ENCODE peak calls at places on chromosomes 5 and 9, in eight cellular contexts. S is heart right ventricle, R is Peyer's patch, M is neural progenitor cell, C is astrocyte, N is fibroblast of lung, Y is transverse colon, Q is SK-N-SH. W is an unnamed sample.

GRCh38 chr5:43010956-43011355 is 29.2 kb downstream of the ANXA2R start:
- DNase-seq in S (no peak), R (no peak), M (no peak), C (no peak), N (peak; percentile 10), Y (no peak), Q (no peak), W (no peak)

GRCh38 chr5:141330299-141331080 is at the start of gene PCDHGA1:
- DNase-seq in S (no peak), R (no peak), M (peak; percentile 13), C (no peak), N (peak; percentile 40), Y (no peak), Q (peak; percentile 35), W (no peak)

GRCh38 chr5:80082731-80083114 is 47.6 kb downstream of the THBS4 start:
- DNase-seq in S (peak; percentile 77), R (peak; percentile 66), M (peak; percentile 85), C (peak; percentile 56), N (peak; percentile 71), Y (peak; percentile 45), Q (peak; percentile 59), W (peak; percentile 89)

GRCh38 chr5:122810405-122810804 is 35.0 kb upstream of the SNX24 start:
- DNase-seq in S (no peak), R (no peak), M (no peak), C (no peak), N (no peak), Y (no peak), Q (no peak), W (no peak)

GRCh38 chr5:128228506-128228905 is 144.9 kb downstream of the SLC12A2 start:
- DNase-seq in S (no peak), R (no peak), M (no peak), C (peak; percentile 91), N (peak; percentile 88), Y (no peak), Q (no peak), W (no peak)

GRCh38 chr5:111945535-111945934 is 188.5 kb upstream of the NREP start:
- DNase-seq in S (no peak), R (no peak), M (no peak), C (peak; percentile 69), N (peak; percentile 74), Y (no peak), Q (no peak), W (no peak)

GRCh38 chr5:78345485-78345884 is 14.9 kb upstream of the SCAMP1 start:
- DNase-seq in S (no peak), R (no peak), M (no peak), C (peak; percentile 44), N (peak; percentile 53), Y (no peak), Q (no peak), W (no peak)

GRCh38 chr5:78792342-78793055 is 143.9 kb upstream of the LHFPL2 start:
- DNase-seq in S (no peak), R (no peak), M (no peak), C (no peak), N (no peak), Y (no peak), Q (no peak), W (no peak)

GRCh38 chr9:136965771-136966484 is 11.4 kb upstream of the PTGDS start:
- DNase-seq in S (peak; percentile 15), R (peak; percentile 64), M (peak; percentile 54), C (no peak), N (no peak), Y (no peak), Q (no peak), W (no peak)
- H3K4me1 ChIP-seq in S (peaks cover 41% of the 10 kb centered on the region), R (no peaks in the 10 kb centered on the region), M (peaks cover 6% of the 10 kb centered on the region), C (peaks cover 4% of the 10 kb centered on the region), N (no peaks in the 10 kb centered on the region), Y (no peaks in the 10 kb centered on the region), Q (no peaks in the 10 kb centered on the region), W (no peaks in the 10 kb centered on the region)

GRCh38 chr9:137630684-137631083 is 11.9 kb downstream of the EHMT1 start:
- DNase-seq in S (no peak), R (no peak), M (no peak), C (no peak), N (no peak), Y (no peak), Q (no peak), W (peak; percentile 0)
- H3K27ac ChIP-seq in S (no peak overlapping the region), R (no peak overlapping the region), M (no peak overlapping the region), C (no peak overlapping the region), N (peak overlapping the region; percentile 46), Y (peak overlapping the region; percentile 18), Q (no peak overlapping the region), W (no peak overlapping the region)

DNA sequence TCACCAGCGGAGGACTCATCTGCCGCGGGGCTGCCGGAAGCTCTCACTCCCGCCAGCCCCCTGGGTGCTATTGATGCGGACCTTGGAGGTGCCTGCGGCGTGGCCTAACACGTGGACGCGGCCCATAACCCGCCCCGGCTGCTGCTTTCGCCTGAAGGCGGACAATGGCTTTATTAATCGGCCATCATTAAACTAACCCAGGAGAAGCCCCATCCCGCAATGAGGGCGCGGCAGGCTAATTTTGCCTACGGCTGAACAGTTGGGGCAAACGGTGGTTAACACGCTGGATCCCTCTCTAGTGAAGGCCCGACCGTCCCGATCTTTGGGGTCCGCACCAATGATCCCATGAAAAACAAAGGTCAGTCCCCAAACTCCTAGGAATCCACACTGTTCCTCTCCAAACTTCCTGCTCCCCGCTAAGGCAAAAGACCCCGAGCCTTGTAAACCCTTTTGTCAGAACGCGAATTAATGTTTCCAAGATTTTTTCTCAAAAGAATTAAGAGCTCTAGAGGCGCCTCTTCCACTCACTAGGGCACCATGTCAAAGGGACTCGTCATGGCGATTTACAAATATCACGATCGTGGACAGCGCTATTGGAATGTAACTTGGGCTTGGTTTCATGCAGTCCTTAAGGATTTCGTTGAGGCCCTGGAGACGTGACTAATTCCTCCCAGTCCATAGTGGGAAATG is 193.2 kb downstream of the MEF2C start:
- DNase-seq in S (no peak), R (no peak), M (peak; percentile 48), C (peak; percentile 68), N (peak; percentile 77), Y (no peak), Q (no peak), W (no peak)
- H3K4me1 ChIP-seq in S (peaks cover 43% of the 10 kb centered on the region), R (no peaks in the 10 kb centered on the region), M (peaks cover 15% of the 10 kb centered on the region), C (peaks cover 20% of the 10 kb centered on the region), N (peaks cover 2% of the 10 kb centered on the region), Y (peaks cover 14% of the 10 kb centered on the region), Q (peaks cover 5% of the 10 kb centered on the region), W (no peaks in the 10 kb centered on the region)

GRCh38 chr9:123053711-123054110 is 20.2 kb downstream of the GPR21 start:
- DNase-seq in S (no peak), R (no peak), M (no peak), C (no peak), N (no peak), Y (no peak), Q (no peak), W (no peak)

GRCh38 chr9:123048748-123049147 is 15.3 kb downstream of the GPR21 start:
- DNase-seq in S (no peak), R (no peak), M (no peak), C (peak; percentile 28), N (peak; percentile 31), Y (no peak), Q (no peak), W (no peak)

GRCh38 chr9:123046796-123047195 is 13.3 kb downstream of the GPR21 start:
- DNase-seq in S (no peak), R (no peak), M (no peak), C (no peak), N (no peak), Y (no peak), Q (no peak), W (no peak)

GRCh38 chr9:123044556-123044955 is 11.1 kb downstream of the GPR21 start:
- DNase-seq in S (no peak), R (no peak), M (no peak), C (peak; percentile 76), N (peak; percentile 81), Y (no peak), Q (no peak), W (no peak)

GRCh38 chr9:123049589-123050222 is 16.2 kb downstream of the GPR21 start:
- DNase-seq in S (no peak), R (no peak), M (no peak), C (peak; percentile 38), N (peak; percentile 52), Y (peak; percentile 38), Q (no peak), W (no peak)
- H3K27ac ChIP-seq in S (peak overlapping the region; percentile 57), R (peak overlapping the region; percentile 15), M (no peak overlapping the region), C (no peak overlapping the region), N (no peak overlapping the region), Y (peak overlapping the region; percentile 77), Q (peak overlapping the region; percentile 83), W (peak overlapping the region; percentile 90)

DNA sequence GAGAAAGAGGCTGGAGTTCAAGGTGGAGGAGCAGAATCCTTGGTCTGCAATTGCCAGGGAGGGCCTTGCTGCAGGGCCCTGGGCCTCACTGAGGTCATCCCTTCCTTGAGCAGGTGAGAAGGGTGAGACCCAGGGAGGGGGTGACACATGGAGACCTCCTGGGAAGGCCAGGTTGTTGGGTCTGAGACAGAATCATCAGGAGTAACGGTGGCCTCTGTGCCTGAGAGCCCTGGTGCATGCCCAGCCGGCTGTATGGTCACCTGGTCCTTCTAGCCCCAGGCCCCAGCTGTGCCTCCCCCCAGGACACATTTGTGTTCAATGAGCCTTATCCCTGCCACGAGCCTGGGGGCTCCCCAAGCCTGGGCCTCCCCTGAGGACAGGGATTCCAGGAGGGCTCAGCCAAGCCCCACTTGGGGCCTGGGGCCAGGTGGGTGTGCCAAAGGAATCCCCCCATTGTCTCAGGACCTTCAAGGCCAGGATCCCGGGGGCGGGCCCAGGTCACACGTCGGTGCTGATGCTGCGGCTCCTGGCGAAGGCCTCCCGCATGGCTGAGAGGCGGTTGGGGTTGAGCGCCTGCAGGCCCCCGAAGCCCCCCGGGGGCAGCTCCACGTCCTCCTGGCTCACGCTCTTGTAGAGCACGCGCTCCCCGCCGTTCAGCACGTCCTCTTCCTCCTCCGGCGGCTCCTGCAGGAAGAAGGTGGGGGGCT is 30.5 kb downstream of the FAM163B start:
- DNase-seq in S (no peak), R (no peak), M (no peak), C (no peak), N (no peak), Y (no peak), Q (no peak), W (no peak)
- H3K4me1 ChIP-seq in S (peaks cover 55% of the 10 kb centered on the region), R (no peaks in the 10 kb centered on the region), M (peaks cover 26% of the 10 kb centered on the region), C (no peaks in the 10 kb centered on the region), N (no peaks in the 10 kb centered on the region), Y (no peaks in the 10 kb centered on the region), Q (no peaks in the 10 kb centered on the region), W (no peaks in the 10 kb centered on the region)